ENCODE peak calls at places on chromosomes 12 and 14, in ten cellular contexts. L is neural progenitor cell; X is GM19239; K is aorta; J is HFF-Myc; T is colonic mucosa; V is effector memory CD4-positive, alpha-beta T cell; D is coronary artery; P is upper lobe of right lung; W is COLO829. M is an unnamed sample.

GRCh38 chr12:50380761-50381325 is 15.6 kb downstream of the FAM186A start:
- DNase-seq in L (no peak), X (no peak), K (no peak), J (no peak), T (no peak), V (no peak), D (no peak), P (no peak), W (no peak), M (no peak)

GRCh38 chr14:79915411-79915810 is 295.9 kb downstream of the DIO2 start:
- DNase-seq in L (no peak), X (no peak), K (no peak), J (no peak), T (no peak), V (no peak), D (no peak), P (no peak), W (no peak), M (no peak)

GRCh38 chr14:68401320-68401719 is 391.5 kb downstream of the ZFP36L1 start:
- DNase-seq in L (no peak), X (no peak), K (no peak), J (no peak), T (no peak), V (no peak), D (no peak), P (no peak), W (no peak), M (no peak)

GRCh38 chr12:74646831-74647230 is 109.2 kb downstream of the ATXN7L3B start:
- DNase-seq in L (no peak), X (no peak), K (no peak), J (no peak), T (no peak), V (no peak), D (no peak), P (no peak), W (peak), M (peak)

GRCh38 chr14:94123296-94123695 is 6.1 kb downstream of the IFI27L2 start:
- DNase-seq in L (no peak), X (no peak), K (no peak), J (no peak), T (peak), V (no peak), D (peak), P (no peak), W (no peak), M (no peak)

GRCh38 chr12:62256408-62257079 is 3.7 kb upstream of the USP15 start:
- DNase-seq in L (no peak), X (no peak), K (no peak), J (no peak), T (no peak), V (no peak), D (no peak), P (no peak), W (no peak), M (no peak)

GRCh38 chr12:79000501-79000900 is 135.9 kb downstream of the SYT1 start:
- DNase-seq in L (no peak), X (no peak), K (no peak), J (no peak), T (no peak), V (no peak), D (no peak), P (no peak), W (no peak), M (no peak)

GRCh38 chr14:22520235-22520634 is 68.8 kb downstream of the DAD1 start:
- DNase-seq in L (no peak), X (no peak), K (no peak), J (peak), T (no peak), V (no peak), D (no peak), P (no peak), W (no peak), M (no peak)

GRCh38 chr12:105704788-105705187 is 374.3 kb downstream of the C12orf75 start:
- DNase-seq in L (no peak), X (no peak), K (no peak), J (no peak), T (peak), V (no peak), D (no peak), P (no peak), W (no peak), M (no peak)

GRCh38 chr12:80821513-80822000 is 104.8 kb downstream of the MYF5 start:
- DNase-seq in L (peak), X (no peak), K (no peak), J (no peak), T (no peak), V (no peak), D (no peak), P (no peak), W (no peak), M (no peak)

GRCh38 chr14:48580692-48581091 is 905.3 kb upstream of the MDGA2 start:
- DNase-seq in L (no peak), X (no peak), K (no peak), J (no peak), T (no peak), V (no peak), D (no peak), P (no peak), W (no peak), M (no peak)

GRCh38 chr12:54723653-54724256 is 75.6 kb upstream of the DCD start:
- DNase-seq in L (peak), X (no peak), K (no peak), J (peak), T (no peak), V (peak), D (no peak), P (no peak), W (no peak), M (peak)

GRCh38 chr14:76306131-76306530 is 69.8 kb upstream of the ESRRB start:
- DNase-seq in L (no peak), X (no peak), K (no peak), J (no peak), T (no peak), V (no peak), D (no peak), P (no peak), W (no peak), M (no peak)

GRCh38 chr12:129607293-129607692 is 296.5 kb downstream of the TMEM132D start:
- DNase-seq in L (peak), X (no peak), K (no peak), J (no peak), T (no peak), V (no peak), D (no peak), P (no peak), W (peak), M (peak)

GRCh38 chr14:96252323-96253052 is 3.5 kb upstream of the BDKRB1 start:
- DNase-seq in L (no peak), X (no peak), K (no peak), J (no peak), T (no peak), V (no peak), D (no peak), P (no peak), W (no peak), M (no peak)

GRCh38 chr12:40313928-40314327 is 89.1 kb downstream of the LRRK2 start:
- DNase-seq in L (no peak), X (no peak), K (no peak), J (no peak), T (no peak), V (no peak), D (no peak), P (no peak), W (no peak), M (no peak)

GRCh38 chr12:111304642-111305071 is 64.2 kb downstream of the PHETA1 start:
- DNase-seq in L (peak), X (no peak), K (no peak), J (peak), T (no peak), V (no peak), D (no peak), P (no peak), W (peak), M (no peak)

GRCh38 chr14:74265312-74265965 is 26.2 kb downstream of the VSX2 start:
- DNase-seq in L (no peak), X (no peak), K (no peak), J (no peak), T (no peak), V (no peak), D (no peak), P (no peak), W (no peak), M (no peak)

GRCh38 chr12:122865268-122866231 is 30.3 kb downstream of the HIP1R start:
- DNase-seq in L (no peak), X (peak), K (peak), J (no peak), T (no peak), V (no peak), D (no peak), P (peak), W (no peak), M (no peak)

GRCh38 chr12:54463034-54463433 is 10.4 kb downstream of the GTSF1 start:
- DNase-seq in L (no peak), X (no peak), K (no peak), J (no peak), T (no peak), V (no peak), D (no peak), P (no peak), W (no peak), M (no peak)

GRCh38 chr14:51310453-51311074 is 70.5 kb downstream of the TMX1 start:
- DNase-seq in L (no peak), X (no peak), K (no peak), J (peak), T (peak), V (no peak), D (no peak), P (no peak), W (no peak), M (peak)

GRCh38 chr14:103480595-103480994 is 42.0 kb downstream of the CKB start:
- DNase-seq in L (no peak), X (no peak), K (no peak), J (no peak), T (no peak), V (no peak), D (no peak), P (no peak), W (no peak), M (no peak)

GRCh38 chr12:1791104-1791927 is 29.0 kb upstream of the LRTM2 start:
- DNase-seq in L (peak), X (peak), K (no peak), J (peak), T (peak), V (peak), D (peak), P (no peak), W (peak), M (no peak)

GRCh38 chr14:77804592-77804991 is 4.7 kb downstream of the ADCK1 start:
- DNase-seq in L (peak), X (no peak), K (peak), J (no peak), T (peak), V (no peak), D (no peak), P (no peak), W (no peak), M (no peak)

M was measured in foreskin melanocyte.